ENCODE peak calls at places on chromosomes 7 and 10, in five cellular contexts. P is cardiac fibroblast, Z is hypothalamus, G is T-helper 9 cell, Y is NCI-H1092 treated with DMSO at 0.1 percent for 48 hours. Q is an unnamed sample.

GRCh38 chr7:18566829-18567228 is 71.3 kb downstream of the HDAC9 start:
- DNase-seq in G (no peak), P (no peak), Y (no peak), Z (no peak), Q (no peak)

GRCh38 chr7:17009007-17009719 is 127.4 kb upstream of the AGR3 start:
- DNase-seq in Y (peak; percentile 6), Z (no peak), P (peak; percentile 72), G (no peak), Q (peak; percentile 19)

GRCh38 chr10:26621889-26622681 is 75.4 kb upstream of the PDSS1 start:
- DNase-seq in Z (no peak), Y (no peak), G (no peak), P (peak; percentile 2), Q (no peak)

GRCh38 chr10:13717936-13718772 is 131.4 kb downstream of the PRPF18 start:
- DNase-seq in Y (peak; percentile 52), G (peak; percentile 2), P (peak; percentile 92), Z (no peak), Q (no peak)

GRCh38 chr7:147145194-147145593 is 1028.6 kb downstream of the CNTNAP2 start:
- DNase-seq in Y (no peak), P (no peak), G (no peak), Z (no peak), Q (peak; percentile 65)

GRCh38 chr7:157730614-157731013 is 393.8 kb downstream of the DNAJB6 start:
- DNase-seq in P (no peak), Z (no peak), G (no peak), Y (no peak), Q (no peak)

GRCh38 chr10:124539935-124540641 is 78.5 kb downstream of the LHPP start:
- DNase-seq in Y (peak; percentile 9), G (peak; percentile 70), P (peak; percentile 56), Z (no peak), Q (no peak)

GRCh38 chr7:29946428-29947186 is 43.0 kb downstream of the SCRN1 start:
- DNase-seq in Z (no peak), G (no peak), Y (no peak), P (peak; percentile 57), Q (no peak)

GRCh38 chr7:37467017-37467416 is 18.4 kb upstream of the ELMO1 start:
- DNase-seq in Y (no peak), P (no peak), Z (no peak), G (no peak), Q (no peak)

GRCh38 chr10:117004238-117004626 is 755 bp downstream of the SHTN1 start:
- DNase-seq in G (no peak), Z (no peak), P (no peak), Y (no peak), Q (no peak)

GRCh38 chr7:106462365-106462859 is 177.6 kb upstream of the NAMPT start:
- DNase-seq in Z (no peak), P (peak; percentile 77), G (no peak), Y (peak; percentile 58), Q (peak; percentile 20)

GRCh38 chr10:89785095-89785494 is 83.7 kb downstream of the KIF20B start:
- DNase-seq in Z (no peak), P (no peak), G (no peak), Y (no peak), Q (no peak)

GRCh38 chr10:91758303-91759146 is 39.7 kb upstream of the TNKS2 start:
- DNase-seq in G (no peak), P (peak; percentile 83), Z (no peak), Y (peak; percentile 47), Q (peak; percentile 11)